ENCODE peak calls at places on chromosomes 7 and 10, in seven cellular contexts. Q is CD4-positive, alpha-beta T cell; J is choroid plexus epithelial cell; A is hepatocyte; T is chondrocyte; Z is body of pancreas; V is fibroblast of lung. N is an unnamed sample.

GRCh38 chr7:108535257-108535656 is 9.3 kb upstream of the PNPLA8 start:
- DNase-seq in Q (no peak), J (no peak), A (no peak), T (no peak), Z (no peak), V (no peak), N (no peak)

GRCh38 chr7:76423666-76424412 is 911 bp upstream of the ZP3 start:
- DNase-seq in Q (no peak), J (peak; percentile 21), A (peak; percentile 36), T (peak; percentile 56), Z (peak; percentile 56), V (no peak), N (peak; percentile 25)

GRCh38 chr10:58435297-58435696 is 50.1 kb downstream of the TFAM start:
- DNase-seq in Q (no peak), J (peak; percentile 99), A (peak; percentile 23), T (no peak), Z (no peak), V (peak; percentile 94), N (peak; percentile 94)

GRCh38 chr10:93376372-93377296 is 105.5 kb downstream of the MYOF start:
- DNase-seq in Q (no peak), J (peak; percentile 94), A (peak; percentile 87), T (no peak), Z (peak; percentile 45), V (peak; percentile 93), N (peak; percentile 90)

GRCh38 chr7:84247591-84247990 is 53.0 kb upstream of the SEMA3A start:
- DNase-seq in Q (no peak), J (peak; percentile 73), A (no peak), T (no peak), Z (no peak), V (peak; percentile 69), N (no peak)

GRCh38 chr7:148306759-148307158 is 283.8 kb upstream of the C7orf33 start:
- DNase-seq in Q (no peak), J (no peak), A (no peak), T (no peak), Z (no peak), V (no peak), N (no peak)

GRCh38 chr7:102989161-102989560 is 76.4 kb downstream of the LRRC17 start:
- DNase-seq in Q (no peak), J (peak; percentile 32), A (peak; percentile 19), T (no peak), Z (no peak), V (no peak), N (peak; percentile 40)

GRCh38 chr7:25002826-25003225 is 22.8 kb upstream of the OSBPL3 start:
- DNase-seq in Q (no peak), J (no peak), A (no peak), T (no peak), Z (no peak), V (no peak), N (no peak)

GRCh38 chr10:49264177-49264677 is 34.7 kb upstream of the C10orf71 start:
- DNase-seq in Q (no peak), J (no peak), A (no peak), T (no peak), Z (no peak), V (no peak), N (no peak)

GRCh38 chr10:102627446-102628293 is 16.6 kb upstream of the TRIM8 start:
- DNase-seq in Q (no peak), J (peak; percentile 67), A (peak; percentile 83), T (peak; percentile 83), Z (peak; percentile 51), V (peak; percentile 62), N (peak; percentile 67)

GRCh38 chr10:78260141-78260540 is 226.5 kb downstream of the RPS24 start:
- DNase-seq in Q (no peak), J (peak; percentile 17), A (peak; percentile 69), T (no peak), Z (no peak), V (peak; percentile 30), N (peak; percentile 90)
- TF ChIP-seq CTCF in Q (no peak), J (peak; percentile 35), A (peak; percentile 46), T (no peak), Z (no peak), V (no peak), N (peak; percentile 15)

GRCh38 chr10:63007112-63007511 is 126.0 kb upstream of the NRBF2 start:
- DNase-seq in Q (no peak), J (no peak), A (no peak), T (no peak), Z (no peak), V (no peak), N (no peak)

GRCh38 chr10:63008491-63008890 is 124.6 kb upstream of the NRBF2 start:
- DNase-seq in Q (no peak), J (peak; percentile 4), A (no peak), T (no peak), Z (no peak), V (no peak), N (no peak)

GRCh38 chr10:63005246-63005645 is 127.9 kb upstream of the NRBF2 start:
- DNase-seq in Q (no peak), J (peak; percentile 50), A (no peak), T (no peak), Z (no peak), V (peak; percentile 92), N (peak; percentile 84)

DNA sequence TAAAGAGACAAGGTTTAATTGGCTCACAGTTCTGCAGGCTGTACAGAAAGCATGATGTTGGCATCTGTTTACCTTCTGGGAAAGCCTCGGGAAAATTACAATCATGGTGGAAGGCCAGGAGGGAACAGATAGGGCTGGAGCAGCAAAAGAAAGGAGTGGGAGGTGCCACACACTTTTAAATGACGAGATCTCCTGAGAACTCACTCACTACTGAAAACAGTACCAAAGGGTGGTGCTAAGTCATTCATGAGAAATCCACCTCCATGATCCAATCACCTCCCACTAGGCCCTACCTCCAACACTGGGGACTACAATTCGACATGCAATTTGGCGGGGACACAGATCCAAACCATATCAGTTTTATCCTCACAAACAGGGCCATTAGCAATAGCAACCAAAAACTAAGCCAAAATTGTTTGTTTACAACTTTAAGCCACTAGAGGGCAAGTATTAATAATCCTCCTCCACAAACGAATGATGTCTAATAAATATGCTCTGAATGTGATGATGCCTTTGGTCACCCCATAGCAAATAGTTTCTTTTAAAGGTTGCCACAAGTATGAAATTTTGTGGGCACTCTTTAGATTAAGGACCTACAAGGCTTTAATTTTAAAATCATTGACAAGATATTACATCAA is 129.2 kb upstream of the NRBF2 start:
- DNase-seq in Q (no peak), J (peak; percentile 22), A (no peak), T (no peak), Z (no peak), V (no peak), N (no peak)
- TF ChIP-seq CTCF in Q (peak; percentile 20), J (peak; percentile 42), A (peak; percentile 16), T (peak; percentile 69), Z (no peak), V (no peak), N (peak; percentile 35)

GRCh38 chr7:301291-302053 is 11.5 kb downstream of the FOXL3 start:
- DNase-seq in Q (no peak), J (no peak), A (no peak), T (peak; percentile 83), Z (no peak), V (no peak), N (no peak)
- TF ChIP-seq CTCF in Q (no peak), J (no peak), A (no peak), T (no peak), Z (no peak), V (no peak), N (no peak)

GRCh38 chr10:30151581-30152389 is 92.4 kb upstream of the JCAD start:
- DNase-seq in Q (no peak), J (peak; percentile 78), A (peak; percentile 49), T (no peak), Z (no peak), V (peak; percentile 93), N (peak; percentile 83)
- TF ChIP-seq CTCF in Q (no peak), J (no peak), A (no peak), T (peak; percentile 25), Z (no peak), V (no peak), N (no peak)

GRCh38 chr10:60621018-60621417 is 157.3 kb upstream of the CDK1 start:
- DNase-seq in Q (no peak), J (no peak), A (no peak), T (no peak), Z (no peak), V (no peak), N (no peak)

GRCh38 chr10:60615551-60615950 is 162.7 kb upstream of the CDK1 start:
- DNase-seq in Q (no peak), J (peak; percentile 30), A (no peak), T (no peak), Z (no peak), V (peak; percentile 55), N (no peak)

GRCh38 chr10:60613434-60613833 is 164.8 kb upstream of the CDK1 start:
- DNase-seq in Q (no peak), J (no peak), A (no peak), T (no peak), Z (no peak), V (no peak), N (no peak)

GRCh38 chr10:60623627-60624026 is 154.7 kb upstream of the CDK1 start:
- DNase-seq in Q (no peak), J (no peak), A (no peak), T (no peak), Z (no peak), V (no peak), N (no peak)

DNA sequence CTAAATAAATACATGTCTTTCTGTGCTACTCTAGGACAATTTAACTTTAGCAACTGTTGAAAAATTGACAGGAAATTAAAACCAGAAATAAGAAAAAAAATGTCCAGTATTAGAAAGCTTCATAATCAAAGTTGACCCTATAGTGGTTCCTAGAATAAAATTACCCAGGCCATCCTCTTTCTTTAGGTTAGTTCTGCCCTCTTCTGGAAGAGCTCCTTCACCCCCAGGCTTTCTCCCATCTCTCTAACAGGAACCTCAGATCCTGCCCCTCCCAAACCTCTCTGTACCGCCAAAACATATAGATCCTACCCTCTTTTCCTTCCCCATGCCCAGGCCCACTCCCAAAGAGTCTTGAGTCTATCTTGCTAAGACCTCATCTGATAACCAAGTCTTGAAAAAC is 159.4 kb upstream of the CDK1 start:
- DNase-seq in Q (no peak), J (no peak), A (no peak), T (no peak), Z (no peak), V (no peak), N (no peak)
- TF ChIP-seq CTCF in Q (no peak), J (no peak), A (no peak), T (peak; percentile 10), Z (no peak), V (no peak), N (no peak)

N was measured in fibroblast of villous mesenchyme.